ENCODE peak calls at places on chromosome X, in nine cellular contexts. One of them, this sample, is unnamed.

GRCh38 chrX:85980286-85980685 is 67.1 kb downstream of the CHM start:
- DNase-seq in astrocyte of the spinal cord: no peak
- DNase-seq in NCI-H2171: no peak
- DNase-seq in naive thymus-derived CD8-positive, alpha-beta T cell: no peak
- DNase-seq in activated CD4-positive, alpha-beta T cell treated with anti-CD3 and anti-CD28 coated beads, Interleukin-2, amount 50 U/mL, for 1 hour: no peak
- DNase-seq in hypothalamus: no peak
- DNase-seq in CD4-positive, alpha-beta T cell: no peak
- DNase-seq in anterior cingulate cortex: no peak
- DNase-seq in AG08396: no peak
- DNase-seq in this sample: no peak

GRCh38 chrX:69674891-69675290 is 59.0 kb downstream of the EDA start:
- DNase-seq in astrocyte of the spinal cord: no peak
- DNase-seq in NCI-H2171: no peak
- DNase-seq in naive thymus-derived CD8-positive, alpha-beta T cell: no peak
- DNase-seq in activated CD4-positive, alpha-beta T cell treated with anti-CD3 and anti-CD28 coated beads, Interleukin-2, amount 50 U/mL, for 1 hour: no peak
- DNase-seq in hypothalamus: no peak
- DNase-seq in CD4-positive, alpha-beta T cell: no peak
- DNase-seq in anterior cingulate cortex: no peak
- DNase-seq in AG08396: no peak
- DNase-seq in this sample: no peak

GRCh38 chrX:51834076-51834475 is 59.3 kb upstream of the MAGED1 start:
- DNase-seq in astrocyte of the spinal cord: no peak
- DNase-seq in NCI-H2171: no peak
- DNase-seq in naive thymus-derived CD8-positive, alpha-beta T cell: no peak
- DNase-seq in activated CD4-positive, alpha-beta T cell treated with anti-CD3 and anti-CD28 coated beads, Interleukin-2, amount 50 U/mL, for 1 hour: no peak
- DNase-seq in hypothalamus: no peak
- DNase-seq in CD4-positive, alpha-beta T cell: no peak
- DNase-seq in anterior cingulate cortex: no peak
- DNase-seq in AG08396: no peak
- DNase-seq in this sample: no peak

GRCh38 chrX:345020-345925 is 26.7 kb upstream of the GTPBP6 start:
- DNase-seq in astrocyte of the spinal cord: no peak
- DNase-seq in NCI-H2171: no peak
- DNase-seq in naive thymus-derived CD8-positive, alpha-beta T cell: no peak
- DNase-seq in activated CD4-positive, alpha-beta T cell treated with anti-CD3 and anti-CD28 coated beads, Interleukin-2, amount 50 U/mL, for 1 hour: no peak
- DNase-seq in hypothalamus: no peak
- DNase-seq in CD4-positive, alpha-beta T cell: no peak
- DNase-seq in anterior cingulate cortex: no peak
- DNase-seq in AG08396: no peak
- DNase-seq in this sample: no peak

GRCh38 chrX:154441984-154442707 is 1.8 kb upstream of the FAM50A start:
- DNase-seq in astrocyte of the spinal cord: no peak
- DNase-seq in NCI-H2171: no peak
- DNase-seq in naive thymus-derived CD8-positive, alpha-beta T cell: no peak
- DNase-seq in activated CD4-positive, alpha-beta T cell treated with anti-CD3 and anti-CD28 coated beads, Interleukin-2, amount 50 U/mL, for 1 hour: no peak
- DNase-seq in hypothalamus: no peak
- DNase-seq in CD4-positive, alpha-beta T cell: no peak
- DNase-seq in anterior cingulate cortex: no peak
- DNase-seq in AG08396: no peak
- DNase-seq in this sample: no peak

GRCh38 chrX:47191331-47191730 is 2.3 kb upstream of the UBA1 start:
- DNase-seq in astrocyte of the spinal cord: no peak
- DNase-seq in NCI-H2171: peak; percentile 8
- DNase-seq in naive thymus-derived CD8-positive, alpha-beta T cell: peak; percentile 71
- DNase-seq in activated CD4-positive, alpha-beta T cell treated with anti-CD3 and anti-CD28 coated beads, Interleukin-2, amount 50 U/mL, for 1 hour: peak; percentile 39
- DNase-seq in hypothalamus: no peak
- DNase-seq in CD4-positive, alpha-beta T cell: peak; percentile 49
- DNase-seq in anterior cingulate cortex: no peak
- DNase-seq in AG08396: no peak
- DNase-seq in this sample: peak; percentile 11

GRCh38 chrX:1391370-1391706 is 575 bp downstream of the SLC25A6 start:
- DNase-seq in astrocyte of the spinal cord: no peak
- DNase-seq in NCI-H2171: no peak
- DNase-seq in naive thymus-derived CD8-positive, alpha-beta T cell: no peak
- DNase-seq in activated CD4-positive, alpha-beta T cell treated with anti-CD3 and anti-CD28 coated beads, Interleukin-2, amount 50 U/mL, for 1 hour: no peak
- DNase-seq in hypothalamus: no peak
- DNase-seq in CD4-positive, alpha-beta T cell: no peak
- DNase-seq in anterior cingulate cortex: no peak
- DNase-seq in AG08396: peak; percentile 99
- DNase-seq in this sample: no peak

GRCh38 chrX:128975716-128976115 is 547.6 kb downstream of the SMARCA1 start:
- DNase-seq in astrocyte of the spinal cord: peak; percentile 1
- DNase-seq in NCI-H2171: no peak
- DNase-seq in naive thymus-derived CD8-positive, alpha-beta T cell: no peak
- DNase-seq in activated CD4-positive, alpha-beta T cell treated with anti-CD3 and anti-CD28 coated beads, Interleukin-2, amount 50 U/mL, for 1 hour: no peak
- DNase-seq in hypothalamus: peak; percentile 0
- DNase-seq in CD4-positive, alpha-beta T cell: no peak
- DNase-seq in anterior cingulate cortex: peak; percentile 0
- DNase-seq in AG08396: no peak
- DNase-seq in this sample: no peak

GRCh38 chrX:138711399-138712347 is at the start of gene FGF13:
- DNase-seq in astrocyte of the spinal cord: peak; percentile 4
- DNase-seq in NCI-H2171: no peak
- DNase-seq in naive thymus-derived CD8-positive, alpha-beta T cell: no peak
- DNase-seq in activated CD4-positive, alpha-beta T cell treated with anti-CD3 and anti-CD28 coated beads, Interleukin-2, amount 50 U/mL, for 1 hour: no peak
- DNase-seq in hypothalamus: no peak
- DNase-seq in CD4-positive, alpha-beta T cell: no peak
- DNase-seq in anterior cingulate cortex: peak; percentile 4
- DNase-seq in AG08396: peak; percentile 11
- DNase-seq in this sample: peak; percentile 13

GRCh38 chrX:119945481-119945880 is 1.9 kb upstream of the NKAP start:
- DNase-seq in astrocyte of the spinal cord: no peak
- DNase-seq in NCI-H2171: no peak
- DNase-seq in naive thymus-derived CD8-positive, alpha-beta T cell: no peak
- DNase-seq in activated CD4-positive, alpha-beta T cell treated with anti-CD3 and anti-CD28 coated beads, Interleukin-2, amount 50 U/mL, for 1 hour: no peak
- DNase-seq in hypothalamus: no peak
- DNase-seq in CD4-positive, alpha-beta T cell: no peak
- DNase-seq in anterior cingulate cortex: no peak
- DNase-seq in AG08396: no peak
- DNase-seq in this sample: no peak

GRCh38 chrX:106894392-106894909 is 8.7 kb downstream of the RIPPLY1 start:
- DNase-seq in astrocyte of the spinal cord: peak; percentile 79
- DNase-seq in NCI-H2171: peak; percentile 46
- DNase-seq in naive thymus-derived CD8-positive, alpha-beta T cell: no peak
- DNase-seq in activated CD4-positive, alpha-beta T cell treated with anti-CD3 and anti-CD28 coated beads, Interleukin-2, amount 50 U/mL, for 1 hour: peak; percentile 33
- DNase-seq in hypothalamus: peak; percentile 11
- DNase-seq in CD4-positive, alpha-beta T cell: peak; percentile 38
- DNase-seq in anterior cingulate cortex: peak; percentile 7
- DNase-seq in AG08396: peak; percentile 71
- DNase-seq in this sample: peak; percentile 54

GRCh38 chrX:150035531-150035930 is 97.2 kb upstream of the EOLA2 start:
- DNase-seq in astrocyte of the spinal cord: no peak
- DNase-seq in NCI-H2171: no peak
- DNase-seq in naive thymus-derived CD8-positive, alpha-beta T cell: no peak
- DNase-seq in activated CD4-positive, alpha-beta T cell treated with anti-CD3 and anti-CD28 coated beads, Interleukin-2, amount 50 U/mL, for 1 hour: no peak
- DNase-seq in hypothalamus: no peak
- DNase-seq in CD4-positive, alpha-beta T cell: no peak
- DNase-seq in anterior cingulate cortex: no peak
- DNase-seq in AG08396: no peak
- DNase-seq in this sample: no peak

GRCh38 chrX:116276191-116276700 is 105.7 kb downstream of the AGTR2 start:
- DNase-seq in astrocyte of the spinal cord: peak; percentile 14
- DNase-seq in NCI-H2171: no peak
- DNase-seq in naive thymus-derived CD8-positive, alpha-beta T cell: no peak
- DNase-seq in activated CD4-positive, alpha-beta T cell treated with anti-CD3 and anti-CD28 coated beads, Interleukin-2, amount 50 U/mL, for 1 hour: no peak
- DNase-seq in hypothalamus: no peak
- DNase-seq in CD4-positive, alpha-beta T cell: no peak
- DNase-seq in anterior cingulate cortex: no peak
- DNase-seq in AG08396: peak; percentile 2
- DNase-seq in this sample: no peak

GRCh38 chrX:129876734-129877395 is 29.1 kb upstream of the UTP14A start:
- DNase-seq in astrocyte of the spinal cord: peak; percentile 71
- DNase-seq in NCI-H2171: no peak
- DNase-seq in naive thymus-derived CD8-positive, alpha-beta T cell: no peak
- DNase-seq in activated CD4-positive, alpha-beta T cell treated with anti-CD3 and anti-CD28 coated beads, Interleukin-2, amount 50 U/mL, for 1 hour: no peak
- DNase-seq in hypothalamus: no peak
- DNase-seq in CD4-positive, alpha-beta T cell: no peak
- DNase-seq in anterior cingulate cortex: no peak
- DNase-seq in AG08396: peak; percentile 23
- DNase-seq in this sample: no peak